ENCODE peak calls at places on chromosomes 5 and 9, in six cellular contexts. B is naive thymus-derived CD4-positive, alpha-beta T cell; S is hepatic stellate cell; O is stimulated activated CD4-positive, alpha-beta T cell treated with anti-CD3 and anti-CD28 coated beads, Interleukin-12 subunit alpha, Interleukin-12 subunit beta, amount 100 ng/mL, for 48 hours; H is T-helper 1 cell; I is fibroblast of the conjunctiva. N is an unnamed sample.

GRCh38 chr9:69603656-69604055 is 68.5 kb downstream of the APBA1 start:
- DNase-seq in B (no peak), S (no peak), O (no peak), H (no peak), I (no peak), N (no peak)

GRCh38 chr9:26458054-26458453 is 434.5 kb downstream of the CAAP1 start:
- DNase-seq in B (no peak), S (no peak), O (no peak), H (no peak), I (no peak), N (no peak)

GRCh38 chr9:124045076-124045829 is 33.7 kb downstream of the LHX2 start:
- DNase-seq in B (no peak), S (peak; percentile 37), O (no peak), H (no peak), I (no peak), N (peak; percentile 83)

GRCh38 chr9:119004618-119004990 is 364.6 kb downstream of the BRINP1 start:
- DNase-seq in B (no peak), S (peak; percentile 45), O (no peak), H (no peak), I (peak; percentile 4), N (peak; percentile 81)

GRCh38 chr5:67190443-67190842 is 6.2 kb downstream of the CD180 start:
- DNase-seq in B (no peak), S (no peak), O (no peak), H (no peak), I (no peak), N (no peak)

GRCh38 chr9:107674937-107675277 is 185.3 kb upstream of the KLF4 start:
- DNase-seq in B (no peak), S (no peak), O (no peak), H (no peak), I (no peak), N (no peak)

GRCh38 chr5:175868996-175869638 is 2.3 kb upstream of the CPLX2 start:
- DNase-seq in B (no peak), S (no peak), O (no peak), H (no peak), I (no peak), N (no peak)

GRCh38 chr5:101390317-101390908 is 487.3 kb upstream of the ST8SIA4 start:
- DNase-seq in B (no peak), S (no peak), O (no peak), H (no peak), I (peak; percentile 51), N (no peak)

GRCh38 chr9:77511525-77511924 is 136.6 kb downstream of the GNA14 start:
- DNase-seq in B (no peak), S (no peak), O (no peak), H (no peak), I (no peak), N (no peak)

GRCh38 chr5:179265529-179266290 is 79.6 kb downstream of the ADAMTS2 start:
- DNase-seq in B (no peak), S (peak; percentile 99), O (no peak), H (no peak), I (peak; percentile 98), N (peak; percentile 66)

GRCh38 chr9:126222835-126223431 is 103.7 kb upstream of the MVB12B start:
- DNase-seq in B (no peak), S (no peak), O (no peak), H (no peak), I (no peak), N (no peak)

GRCh38 chr9:115781361-115781760 is 372.2 kb upstream of the PAPPA start:
- DNase-seq in B (no peak), S (no peak), O (no peak), H (no peak), I (no peak), N (no peak)

GRCh38 chr5:88674262-88675158 is 208.5 kb downstream of the MEF2C start:
- DNase-seq in B (no peak), S (no peak), O (no peak), H (no peak), I (no peak), N (no peak)

GRCh38 chr9:107276966-107277710 is 5.9 kb upstream of the RAD23B start:
- DNase-seq in B (no peak), S (no peak), O (no peak), H (no peak), I (no peak), N (no peak)

GRCh38 chr9:77488439-77489126 is 159.5 kb downstream of the GNA14 start:
- DNase-seq in B (no peak), S (no peak), O (no peak), H (no peak), I (no peak), N (no peak)